ENCODE peak calls at places on chromosomes 16 and 17, in eight cellular contexts. C is hypothalamus; H is CD8-positive, alpha-beta memory T cell; K is left cardiac atrium; Z is activated T-helper 2 cell treated with anti-CD3 and anti-CD28 coated beads, Interferon-gamma antibody, Interleukin-2, Interleukin-4, amounts not matched to agents 10 μg/mL and 5 μg/mL and 100 μg/mL, durations not matched to agents 14 hours and 24 hours and 36 hours; B is left colon; J is T-helper 1 cell; S is mucosa of gallbladder. O is an unnamed sample.

GRCh38 chr17:236641-237405 is 55.4 kb upstream of the DOC2B start:
- DNase-seq in C (no peak), H (no peak), K (peak; percentile 16), Z (no peak), B (no peak), J (no peak), S (no peak), O (peak; percentile 28)

GRCh38 chr16:69822174-69822935 is 60.2 kb downstream of the WWP2 start:
- DNase-seq in C (no peak), H (no peak), K (no peak), Z (no peak), B (no peak), J (no peak), S (no peak), O (no peak)

GRCh38 chr17:21549107-21549687 is 143.1 kb upstream of the KCNJ18 start:
- DNase-seq in C (no peak), H (no peak), K (no peak), Z (no peak), B (no peak), J (no peak), S (no peak), O (no peak)

GRCh38 chr16:79316004-79316458 is 284.5 kb downstream of the MAF start:
- DNase-seq in C (no peak), H (no peak), K (no peak), Z (peak; percentile 56), B (no peak), J (no peak), S (no peak), O (no peak)

GRCh38 chr16:86568677-86569623 is 2.3 kb downstream of the FOXC2 start:
- DNase-seq in C (no peak), H (no peak), K (no peak), Z (no peak), B (no peak), J (no peak), S (no peak), O (no peak)

GRCh38 chr17:78676415-78677302 is 99.5 kb upstream of the DNAH17 start:
- DNase-seq in C (no peak), H (no peak), K (no peak), Z (no peak), B (no peak), J (no peak), S (no peak), O (no peak)

GRCh38 chr17:45144199-45145034 is 3.9 kb upstream of the HEXIM1 start:
- DNase-seq in C (no peak), H (no peak), K (peak; percentile 73), Z (no peak), B (peak; percentile 76), J (no peak), S (no peak), O (peak; percentile 66)

GRCh38 chr16:30985401-30986128 is 558 bp downstream of the HSD3B7 start:
- DNase-seq in C (no peak), H (no peak), K (no peak), Z (no peak), B (peak; percentile 78), J (no peak), S (peak; percentile 66), O (peak; percentile 75)

GRCh38 chr16:27918755-27919154 is 144.8 kb downstream of the GSG1L start:
- DNase-seq in C (no peak), H (no peak), K (no peak), Z (no peak), B (no peak), J (no peak), S (no peak), O (no peak)

GRCh38 chr17:34763727-34764665 is 184.6 kb downstream of the TMEM132E start:
- DNase-seq in C (no peak), H (no peak), K (no peak), Z (no peak), B (no peak), J (no peak), S (no peak), O (no peak)

GRCh38 chr16:89711601-89712475 is 8.9 kb downstream of the VPS9D1 start:
- DNase-seq in C (no peak), H (peak; percentile 76), K (peak; percentile 58), Z (peak; percentile 63), B (peak; percentile 81), J (peak; percentile 54), S (no peak), O (peak; percentile 65)

GRCh38 chr17:48587276-48588073 is 2.6 kb downstream of the HOXB3 start:
- DNase-seq in C (no peak), H (no peak), K (no peak), Z (no peak), B (no peak), J (no peak), S (no peak), O (no peak)

GRCh38 chr16:31471875-31472558 is at the start of gene TGFB1I1:
- DNase-seq in C (no peak), H (no peak), K (peak; percentile 82), Z (no peak), B (peak; percentile 62), J (no peak), S (peak; percentile 62), O (no peak)

GRCh38 chr16:51409001-51409675 is 258.1 kb upstream of the SALL1 start:
- DNase-seq in C (no peak), H (no peak), K (no peak), Z (no peak), B (no peak), J (no peak), S (no peak), O (no peak)

GRCh38 chr16:16059895-16060590 is 110.6 kb downstream of the ABCC1 start:
- DNase-seq in C (no peak), H (no peak), K (no peak), Z (no peak), B (no peak), J (no peak), S (peak; percentile 60), O (no peak)

GRCh38 chr17:21495281-21495680 is 119.1 kb downstream of the KCNJ12 start:
- DNase-seq in C (peak; percentile 7), H (no peak), K (no peak), Z (no peak), B (no peak), J (no peak), S (no peak), O (no peak)

GRCh38 chr16:81544261-81544660 is 99.7 kb downstream of the CMIP start:
- DNase-seq in C (no peak), H (no peak), K (peak; percentile 52), Z (no peak), B (no peak), J (no peak), S (no peak), O (peak; percentile 46)

GRCh38 chr16:10940501-10941079 is 1.7 kb downstream of the DEXI start:
- DNase-seq in C (no peak), H (no peak), K (no peak), Z (no peak), B (no peak), J (no peak), S (no peak), O (no peak)

GRCh38 chr16:82182237-82183003 is 12.4 kb upstream of the MPHOSPH6 start:
- DNase-seq in C (no peak), H (no peak), K (no peak), Z (no peak), B (no peak), J (no peak), S (no peak), O (no peak)

GRCh38 chr17:64146418-64147109 is 16.6 kb upstream of the ERN1 start:
- DNase-seq in C (peak; percentile 32), H (peak; percentile 38), K (peak; percentile 78), Z (no peak), B (peak; percentile 73), J (peak; percentile 31), S (peak; percentile 48), O (peak; percentile 78)

GRCh38 chr16:68356249-68356918 is 45.6 kb downstream of the PRMT7 start:
- DNase-seq in C (no peak), H (peak; percentile 64), K (no peak), Z (peak; percentile 72), B (peak; percentile 48), J (peak; percentile 59), S (peak; percentile 44), O (no peak)

GRCh38 chr16:29816694-29817441 is 916 bp downstream of the PAGR1 start:
- DNase-seq in C (peak; percentile 36), H (peak; percentile 33), K (peak; percentile 79), Z (peak; percentile 64), B (peak; percentile 74), J (peak; percentile 29), S (peak; percentile 61), O (peak; percentile 80)

GRCh38 chr17:61007980-61008379 is 330.3 kb downstream of the BCAS3 start:
- DNase-seq in C (no peak), H (no peak), K (no peak), Z (no peak), B (peak; percentile 28), J (no peak), S (peak; percentile 14), O (no peak)

O was measured in lower lobe of right lung.